ENCODE peak calls at places on chromosomes 3 and 15, in six cellular contexts. G, E, Y, Z, M and O are unnamed samples.
A peak's percentile ranks its signal among the peaks of the same experiment; 100 is the strongest.

GRCh38 chr15:99110093-99110492 is 5.2 kb downstream of the SYNM start:
- DNase-seq in G (no peak), E (no peak), Y (no peak), Z (no peak), M (no peak), O (no peak)

GRCh38 chr3:159209459-159209858 is 407.6 kb downstream of the MFSD1 start:
- DNase-seq in G (no peak), E (no peak), Y (no peak), Z (no peak), M (no peak), O (no peak)

GRCh38 chr3:197820550-197821335 is 29.7 kb downstream of the LRCH3 start:
- DNase-seq in G (no peak), E (peak; percentile 70), Y (no peak), Z (no peak), M (no peak), O (no peak)

GRCh38 chr3:192641911-192642310 is 85.4 kb downstream of the FGF12 start:
- DNase-seq in G (no peak), E (no peak), Y (no peak), Z (no peak), M (no peak), O (no peak)

GRCh38 chr15:40323953-40324937 is 753 bp downstream of the INAFM2 start:
- DNase-seq in G (no peak), E (no peak), Y (peak; percentile 61), Z (peak; percentile 76), M (no peak), O (no peak)

GRCh38 chr3:71681224-71681668 is 44.0 kb downstream of the EIF4E3 start:
- DNase-seq in G (peak; percentile 8), E (peak; percentile 44), Y (peak; percentile 82), Z (peak; percentile 24), M (peak; percentile 7), O (peak; percentile 69)

GRCh38 chr15:66802087-66803001 is 100.3 kb downstream of the SMAD6 start:
- DNase-seq in G (no peak), E (no peak), Y (no peak), Z (no peak), M (no peak), O (no peak)

GRCh38 chr3:127688416-127689265 is 15.9 kb downstream of the ABTB1 start:
- DNase-seq in G (no peak), E (no peak), Y (no peak), Z (no peak), M (no peak), O (no peak)

GRCh38 chr3:148178508-148178907 is 519.2 kb upstream of the AGTR1 start:
- DNase-seq in G (no peak), E (no peak), Y (no peak), Z (no peak), M (no peak), O (no peak)

GRCh38 chr15:86685263-86685662 is 605.6 kb downstream of the AGBL1 start:
- DNase-seq in G (no peak), E (no peak), Y (no peak), Z (no peak), M (no peak), O (no peak)

GRCh38 chr3:195114786-195115597 is 156.0 kb downstream of the XXYLT1 start:
- DNase-seq in G (no peak), E (no peak), Y (no peak), Z (no peak), M (no peak), O (no peak)

GRCh38 chr3:138114431-138114918 is 933 bp downstream of the DZIP1L start:
- DNase-seq in G (no peak), E (peak; percentile 26), Y (peak; percentile 50), Z (no peak), M (no peak), O (no peak)

GRCh38 chr15:34812369-34812768 is 17.0 kb upstream of the ACTC1 start:
- DNase-seq in G (no peak), E (no peak), Y (no peak), Z (no peak), M (no peak), O (no peak)

GRCh38 chr15:38320181-38320580 is 67.5 kb downstream of the SPRED1 start:
- DNase-seq in G (no peak), E (no peak), Y (no peak), Z (no peak), M (no peak), O (no peak)

DNA sequence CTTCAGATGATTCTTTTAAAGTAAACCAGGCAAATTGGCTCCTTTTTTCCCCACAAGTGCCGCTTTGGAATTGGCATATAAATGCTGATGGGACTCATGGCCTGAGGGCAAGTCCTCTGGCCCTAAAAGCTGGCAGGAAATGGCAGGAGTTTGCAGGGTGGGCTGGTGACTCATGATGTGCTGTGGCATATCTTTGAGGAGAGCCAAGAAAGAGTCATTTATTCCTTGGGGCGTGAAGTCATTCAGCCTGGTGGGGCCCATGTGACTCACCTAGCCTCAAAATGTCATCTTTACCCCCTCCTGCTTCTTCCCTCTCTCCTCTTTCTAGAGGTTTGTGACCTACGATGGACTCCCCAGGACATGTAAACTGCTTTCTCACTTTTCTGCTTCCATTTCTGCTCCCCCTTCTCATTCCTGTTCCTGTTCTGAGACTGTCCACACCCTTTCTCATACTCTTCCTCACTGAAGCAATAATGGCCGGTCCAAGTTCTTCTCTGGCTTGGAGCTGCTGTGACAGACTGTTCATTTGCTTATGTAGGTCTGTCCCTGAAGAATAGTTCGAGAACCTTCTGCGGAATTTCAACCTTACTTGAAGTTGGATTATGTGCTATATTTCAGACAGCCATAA is 326.1 kb downstream of the SATB1 start:
- DNase-seq in G (peak; percentile 99), E (peak; percentile 78), Y (peak; percentile 12), Z (no peak), M (peak; percentile 42), O (no peak)
- TF ChIP-seq REST in G (no peak), E (no peak), Y (no peak), Z (no peak), M (no peak), O (no peak)

DNA sequence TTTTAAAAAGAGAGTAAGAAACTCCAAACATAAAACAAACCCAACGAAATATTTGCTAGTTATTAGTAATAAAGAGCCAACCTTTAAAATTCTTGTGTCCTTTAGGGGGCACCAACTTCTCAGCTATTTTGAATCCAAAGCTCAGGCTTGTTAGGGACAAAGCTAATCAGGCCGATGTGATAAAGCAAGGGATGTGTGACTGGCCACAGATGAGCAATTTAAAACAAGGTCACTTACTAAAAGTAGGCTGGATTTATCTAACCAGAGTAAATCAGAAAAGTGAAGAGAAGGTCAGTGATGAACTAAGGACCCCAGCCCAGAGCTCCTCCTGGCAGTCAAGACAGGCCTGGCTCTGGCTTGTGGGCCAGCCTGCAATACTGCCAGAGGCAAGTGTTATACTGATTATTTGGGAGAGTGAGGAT is 108.5 kb downstream of the CYP19A1 start:
- DNase-seq in G (no peak), E (peak; percentile 35), Y (peak; percentile 64), Z (no peak), M (no peak), O (no peak)
- TF ChIP-seq CTCF in G (peak; percentile 35), E (peak; percentile 48), Y (peak; percentile 62), Z (peak; percentile 20), M (peak; percentile 43), O (no peak)

GRCh38 chr3:120544361-120544760 is 51.8 kb upstream of the NDUFB4 start:
- DNase-seq in G (no peak), E (no peak), Y (no peak), Z (no peak), M (no peak), O (no peak)
- TF ChIP-seq REST in G (no peak), E (no peak), Y (no peak), Z (no peak), M (no peak), O (no peak)

DNA sequence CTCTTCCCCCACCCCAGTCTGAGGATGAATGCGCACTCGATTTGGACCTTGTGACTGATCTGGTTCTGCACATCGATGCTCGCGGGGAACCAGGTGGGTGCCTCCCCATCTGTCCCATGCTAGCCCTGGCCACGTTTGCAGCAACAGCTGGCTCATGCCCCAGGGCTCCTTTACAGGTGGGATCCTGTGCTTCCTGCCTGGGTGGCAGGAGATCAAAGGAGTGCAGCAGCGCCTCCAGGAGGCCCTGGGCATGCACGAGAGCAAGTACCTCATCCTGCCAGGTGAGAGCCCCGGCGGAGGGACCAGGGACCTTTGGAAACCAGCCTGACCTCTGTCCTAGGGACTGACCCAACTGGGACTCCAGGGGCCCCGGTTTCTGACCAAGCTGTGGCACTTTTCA is 44.3 kb downstream of the DHX30 start:
- DNase-seq in G (no peak), E (no peak), Y (peak; percentile 48), Z (peak; percentile 48), M (no peak), O (no peak)
- TF ChIP-seq CTCF in G (peak; percentile 12), E (no peak), Y (peak; percentile 57), Z (no peak), M (no peak), O (no peak)

GRCh38 chr3:144104679-144105078 is 133.1 kb downstream of the DIPK2A start:
- DNase-seq in G (no peak), E (no peak), Y (no peak), Z (no peak), M (no peak), O (no peak)

GRCh38 chr3:144105542-144105941 is 133.9 kb downstream of the DIPK2A start:
- DNase-seq in G (no peak), E (peak; percentile 3), Y (no peak), Z (no peak), M (no peak), O (no peak)

GRCh38 chr3:144109944-144110343 is 138.3 kb downstream of the DIPK2A start:
- DNase-seq in G (no peak), E (no peak), Y (no peak), Z (no peak), M (no peak), O (no peak)

GRCh38 chr3:144106970-144107369 is 135.3 kb downstream of the DIPK2A start:
- DNase-seq in G (no peak), E (no peak), Y (no peak), Z (no peak), M (no peak), O (no peak)

GRCh38 chr3:144107923-144108322 is 136.3 kb downstream of the DIPK2A start:
- DNase-seq in G (no peak), E (no peak), Y (no peak), Z (no peak), M (no peak), O (no peak)
- TF ChIP-seq REST in G (no peak), E (no peak), Y (no peak), Z (no peak), M (no peak), O (no peak)

DNA sequence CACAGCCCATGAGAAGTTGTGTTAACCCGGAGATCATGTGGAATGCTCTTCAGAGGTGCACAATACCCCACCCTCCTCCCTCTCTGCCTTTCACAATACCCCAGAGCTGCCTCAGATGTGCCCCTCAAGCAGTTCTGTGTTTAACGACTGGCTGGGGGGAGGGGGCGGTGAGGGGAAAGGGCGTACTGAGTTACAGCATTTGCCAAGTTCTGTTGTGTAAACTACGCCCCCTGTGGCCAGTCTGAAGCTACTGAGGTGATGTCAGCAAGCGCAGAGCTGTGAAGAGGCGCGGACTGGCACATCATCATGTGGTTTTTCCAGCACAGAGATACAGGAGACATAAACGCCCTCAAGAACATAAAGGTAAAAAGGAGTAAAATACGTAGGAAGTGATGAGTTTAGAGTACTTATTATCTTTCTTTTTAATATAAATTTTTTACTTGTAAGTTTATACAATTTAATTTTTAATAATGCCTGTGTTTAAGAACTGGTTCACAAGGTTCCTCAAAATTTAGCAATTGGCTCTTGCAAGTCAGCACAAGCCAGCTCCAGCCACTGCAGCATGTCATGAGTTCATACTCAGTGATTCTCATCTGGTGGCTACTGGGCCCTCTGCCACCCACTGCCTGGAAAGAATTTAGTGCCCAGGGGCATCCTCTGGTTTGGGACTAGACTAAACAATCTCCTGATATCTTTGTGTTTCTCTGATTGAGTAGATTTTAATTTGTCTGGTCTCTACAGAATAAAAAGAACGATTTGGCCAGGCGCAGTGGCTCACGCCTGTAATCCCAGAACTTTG is 1.7 kb downstream of the EPB42 start:
- DNase-seq in G (no peak), E (peak; percentile 20), Y (peak; percentile 95), Z (peak; percentile 62), M (no peak), O (no peak)
- TF ChIP-seq CTCF in G (peak; percentile 50), E (no peak), Y (peak; percentile 82), Z (peak; percentile 51), M (no peak), O (no peak)

GRCh38 chr3:150763841-150764483 is 993 bp upstream of the SIAH2 start:
- DNase-seq in G (peak; percentile 26), E (peak; percentile 74), Y (peak; percentile 61), Z (no peak), M (no peak), O (peak; percentile 63)
- TF ChIP-seq REST in G (no peak), E (no peak), Y (no peak), Z (no peak), M (no peak), O (no peak)